ENCODE peak calls at places on chromosomes 7 and 10, in ten cellular contexts. One of them, this sample, is unnamed.

GRCh38 chr7:48094861-48095293 is 5.8 kb downstream of the UPP1 start:
- DNase-seq in upper lobe of left lung: no peak
- DNase-seq in adrenal gland: no peak
- DNase-seq in right lobe of liver: no peak
- DNase-seq in NB4: no peak
- DNase-seq in IMR-90: peak
- DNase-seq in vagina: peak
- DNase-seq in body of pancreas: no peak
- DNase-seq in spleen: no peak
- DNase-seq in lower leg skin: no peak
- DNase-seq in this sample: no peak

GRCh38 chr7:108291791-108292440 is 161.8 kb upstream of the LAMB4 start:
- DNase-seq in spleen: no peak
- DNase-seq in right lobe of liver: no peak
- DNase-seq in vagina: no peak
- DNase-seq in lower leg skin: no peak
- DNase-seq in adrenal gland: no peak
- DNase-seq in NB4: no peak
- DNase-seq in body of pancreas: no peak
- DNase-seq in upper lobe of left lung: no peak
- DNase-seq in IMR-90: no peak
- DNase-seq in this sample: no peak

GRCh38 chr7:76077435-76077834 is 29.5 kb downstream of the MDH2 start:
- DNase-seq in NB4: peak
- DNase-seq in right lobe of liver: no peak
- DNase-seq in adrenal gland: no peak
- DNase-seq in body of pancreas: no peak
- DNase-seq in lower leg skin: no peak
- DNase-seq in spleen: no peak
- DNase-seq in IMR-90: no peak
- DNase-seq in vagina: no peak
- DNase-seq in upper lobe of left lung: no peak
- DNase-seq in this sample: no peak

GRCh38 chr10:102642553-102643345 is 1.5 kb upstream of the TRIM8 start:
- DNase-seq in NB4: peak
- DNase-seq in body of pancreas: peak
- DNase-seq in upper lobe of left lung: peak
- DNase-seq in vagina: no peak
- DNase-seq in adrenal gland: peak
- DNase-seq in IMR-90: peak
- DNase-seq in spleen: peak
- DNase-seq in right lobe of liver: peak
- DNase-seq in lower leg skin: peak
- DNase-seq in this sample: peak

GRCh38 chr10:13327516-13327915 is 20.6 kb downstream of the SEPHS1 start:
- DNase-seq in body of pancreas: no peak
- DNase-seq in spleen: no peak
- DNase-seq in lower leg skin: no peak
- DNase-seq in IMR-90: no peak
- DNase-seq in NB4: no peak
- DNase-seq in vagina: no peak
- DNase-seq in adrenal gland: no peak
- DNase-seq in right lobe of liver: no peak
- DNase-seq in upper lobe of left lung: no peak
- DNase-seq in this sample: peak

GRCh38 chr10:123146013-123146891 is 1.7 kb upstream of the HMX2 start:
- DNase-seq in adrenal gland: no peak
- DNase-seq in upper lobe of left lung: peak
- DNase-seq in spleen: no peak
- DNase-seq in NB4: no peak
- DNase-seq in vagina: no peak
- DNase-seq in lower leg skin: no peak
- DNase-seq in IMR-90: no peak
- DNase-seq in right lobe of liver: no peak
- DNase-seq in body of pancreas: no peak
- DNase-seq in this sample: no peak

GRCh38 chr10:129741978-129742741 is 221.9 kb downstream of the EBF3 start:
- DNase-seq in adrenal gland: no peak
- DNase-seq in body of pancreas: no peak
- DNase-seq in lower leg skin: no peak
- DNase-seq in vagina: peak
- DNase-seq in right lobe of liver: no peak
- DNase-seq in spleen: peak
- DNase-seq in IMR-90: no peak
- DNase-seq in NB4: no peak
- DNase-seq in upper lobe of left lung: peak
- DNase-seq in this sample: no peak

GRCh38 chr10:16952610-16953009 is 135.4 kb upstream of the RSU1 start:
- DNase-seq in IMR-90: no peak
- DNase-seq in right lobe of liver: no peak
- DNase-seq in upper lobe of left lung: no peak
- DNase-seq in body of pancreas: no peak
- DNase-seq in spleen: no peak
- DNase-seq in vagina: no peak
- DNase-seq in adrenal gland: no peak
- DNase-seq in lower leg skin: no peak
- DNase-seq in NB4: no peak
- DNase-seq in this sample: no peak

GRCh38 chr10:62082270-62082669 is 180.8 kb downstream of the ARID5B start:
- DNase-seq in vagina: no peak
- DNase-seq in upper lobe of left lung: no peak
- DNase-seq in lower leg skin: no peak
- DNase-seq in IMR-90: no peak
- DNase-seq in body of pancreas: no peak
- DNase-seq in adrenal gland: no peak
- DNase-seq in NB4: no peak
- DNase-seq in right lobe of liver: no peak
- DNase-seq in spleen: no peak
- DNase-seq in this sample: no peak

GRCh38 chr10:28922861-28923260 is 245.5 kb downstream of the BAMBI start:
- DNase-seq in vagina: no peak
- DNase-seq in NB4: no peak
- DNase-seq in IMR-90: no peak
- DNase-seq in body of pancreas: no peak
- DNase-seq in right lobe of liver: no peak
- DNase-seq in spleen: no peak
- DNase-seq in upper lobe of left lung: no peak
- DNase-seq in adrenal gland: no peak
- DNase-seq in lower leg skin: no peak
- DNase-seq in this sample: no peak

GRCh38 chr7:50662059-50662689 is 97.0 kb upstream of the DDC start:
- DNase-seq in right lobe of liver: no peak
- DNase-seq in vagina: peak
- DNase-seq in body of pancreas: no peak
- DNase-seq in spleen: no peak
- DNase-seq in NB4: no peak
- DNase-seq in lower leg skin: no peak
- DNase-seq in upper lobe of left lung: no peak
- DNase-seq in IMR-90: no peak
- DNase-seq in adrenal gland: no peak
- DNase-seq in this sample: no peak

GRCh38 chr10:54797636-54798395 is 3.2 kb downstream of the PCDH15 start:
- DNase-seq in IMR-90: peak
- DNase-seq in body of pancreas: no peak
- DNase-seq in NB4: no peak
- DNase-seq in spleen: no peak
- DNase-seq in vagina: no peak
- DNase-seq in adrenal gland: no peak
- DNase-seq in right lobe of liver: no peak
- DNase-seq in lower leg skin: no peak
- DNase-seq in upper lobe of left lung: no peak
- DNase-seq in this sample: no peak

DNA sequence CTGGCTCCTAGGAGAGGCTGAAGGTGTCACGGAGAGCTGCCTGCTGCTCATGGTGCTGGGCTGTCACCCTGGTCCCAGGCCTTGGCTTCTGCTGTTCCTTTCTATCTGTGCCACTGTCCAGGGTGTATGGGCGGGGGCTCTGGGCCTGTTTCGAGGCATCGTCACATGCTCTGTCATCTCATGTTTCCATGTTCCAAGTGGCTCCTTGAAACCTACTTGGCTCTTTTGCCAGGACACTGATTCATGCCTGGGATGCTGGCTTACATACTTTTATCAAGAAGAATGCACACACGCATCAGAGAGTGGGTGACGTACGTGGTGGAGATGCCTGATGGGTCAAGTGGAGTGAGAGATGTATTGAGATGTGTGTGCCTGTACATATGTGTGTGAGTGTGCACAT is 50.9 kb downstream of the ADCY1 start:
- DNase-seq in right lobe of liver: no peak
- DNase-seq in spleen: no peak
- DNase-seq in vagina: peak
- DNase-seq in IMR-90: peak
- DNase-seq in upper lobe of left lung: no peak
- DNase-seq in body of pancreas: no peak
- DNase-seq in adrenal gland: no peak
- DNase-seq in lower leg skin: no peak
- DNase-seq in NB4: no peak
- DNase-seq in this sample: no peak
- H3K4me3 ChIP-seq in right lobe of liver: no peak
- H3K4me3 ChIP-seq in spleen: no peak
- H3K4me3 ChIP-seq in vagina: no peak
- H3K4me3 ChIP-seq in IMR-90: no peak
- H3K4me3 ChIP-seq in upper lobe of left lung: no peak
- H3K4me3 ChIP-seq in body of pancreas: no peak
- H3K4me3 ChIP-seq in adrenal gland: no peak
- H3K4me3 ChIP-seq in lower leg skin: no peak
- H3K4me3 ChIP-seq in NB4: no peak
- H3K4me3 ChIP-seq in this sample: no peak

GRCh38 chr7:142813262-142813661 is 41.6 kb upstream of the EPHB6 start:
- DNase-seq in vagina: no peak
- DNase-seq in spleen: no peak
- DNase-seq in lower leg skin: no peak
- DNase-seq in right lobe of liver: no peak
- DNase-seq in adrenal gland: no peak
- DNase-seq in body of pancreas: no peak
- DNase-seq in NB4: no peak
- DNase-seq in IMR-90: peak
- DNase-seq in upper lobe of left lung: no peak
- DNase-seq in this sample: no peak

GRCh38 chr7:142813699-142814098 is 41.2 kb upstream of the EPHB6 start:
- DNase-seq in body of pancreas: no peak
- DNase-seq in vagina: no peak
- DNase-seq in NB4: no peak
- DNase-seq in right lobe of liver: no peak
- DNase-seq in adrenal gland: no peak
- DNase-seq in spleen: no peak
- DNase-seq in upper lobe of left lung: no peak
- DNase-seq in IMR-90: no peak
- DNase-seq in lower leg skin: no peak
- DNase-seq in this sample: no peak

GRCh38 chr7:142811154-142811737 is 40.5 kb downstream of the PRSS2 start:
- DNase-seq in upper lobe of left lung: no peak
- DNase-seq in vagina: no peak
- DNase-seq in NB4: peak
- DNase-seq in lower leg skin: no peak
- DNase-seq in right lobe of liver: no peak
- DNase-seq in spleen: no peak
- DNase-seq in IMR-90: peak
- DNase-seq in adrenal gland: no peak
- DNase-seq in body of pancreas: peak
- DNase-seq in this sample: no peak

GRCh38 chr7:142815099-142815498 is 39.8 kb upstream of the EPHB6 start:
- DNase-seq in right lobe of liver: no peak
- DNase-seq in adrenal gland: no peak
- DNase-seq in lower leg skin: no peak
- DNase-seq in spleen: no peak
- DNase-seq in IMR-90: no peak
- DNase-seq in body of pancreas: no peak
- DNase-seq in vagina: no peak
- DNase-seq in NB4: no peak
- DNase-seq in upper lobe of left lung: no peak
- DNase-seq in this sample: no peak

GRCh38 chr7:142812437-142813215 is 41.9 kb downstream of the PRSS2 start:
- DNase-seq in lower leg skin: no peak
- DNase-seq in spleen: no peak
- DNase-seq in body of pancreas: no peak
- DNase-seq in right lobe of liver: no peak
- DNase-seq in adrenal gland: no peak
- DNase-seq in upper lobe of left lung: no peak
- DNase-seq in vagina: no peak
- DNase-seq in NB4: peak
- DNase-seq in IMR-90: no peak
- DNase-seq in this sample: no peak
- TF ChIP-seq POLR2A in lower leg skin: no peak
- TF ChIP-seq POLR2A in spleen: no peak
- TF ChIP-seq POLR2A in body of pancreas: no peak
- TF ChIP-seq POLR2A in right lobe of liver: no peak
- TF ChIP-seq POLR2A in adrenal gland: no peak
- TF ChIP-seq POLR2A in upper lobe of left lung: no peak
- TF ChIP-seq POLR2A in vagina: no peak
- TF ChIP-seq POLR2A in NB4: no peak
- TF ChIP-seq POLR2A in IMR-90: no peak
- TF ChIP-seq POLR2A in this sample: no peak

DNA sequence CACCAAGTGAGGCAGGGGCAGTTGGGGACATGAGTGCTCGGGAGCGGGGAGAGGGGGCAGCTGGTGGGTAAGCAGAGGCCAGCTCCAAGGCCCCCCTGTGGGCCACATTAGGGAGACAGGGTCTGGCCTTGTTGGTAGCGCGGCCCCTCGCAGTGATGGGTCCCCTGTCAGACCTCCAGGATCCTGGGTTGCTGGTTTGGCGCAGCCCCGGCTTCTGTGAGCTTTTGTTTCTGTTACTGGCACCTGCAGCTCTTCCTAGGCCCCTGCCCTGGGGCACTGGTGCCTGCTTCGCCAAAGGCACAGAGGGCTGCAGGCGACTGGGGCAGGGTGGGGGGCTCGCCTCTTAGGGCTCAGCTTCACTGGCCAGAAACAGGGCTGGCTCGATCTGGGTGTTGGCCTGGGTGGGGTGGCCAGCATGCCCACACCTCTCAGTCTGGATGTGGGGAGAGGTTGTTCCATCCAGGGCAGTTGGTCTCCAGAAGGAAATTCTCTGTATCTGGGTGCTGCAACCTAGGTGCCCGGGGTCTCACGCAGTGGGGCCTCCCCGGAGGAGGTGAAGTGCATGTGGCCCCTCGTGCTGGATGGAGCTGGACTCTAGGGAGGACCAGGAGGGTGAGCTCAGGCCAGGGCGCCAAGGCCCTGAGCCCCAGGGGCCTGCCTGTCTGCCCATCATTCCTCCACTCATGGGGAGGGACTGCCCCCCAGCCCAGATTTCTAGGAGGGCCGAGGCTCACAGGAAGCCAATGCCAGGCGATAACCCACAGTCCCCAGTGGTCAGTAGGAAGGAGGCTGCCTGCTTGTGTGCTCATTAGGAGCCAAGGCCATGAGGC is 138.6 kb downstream of the LHPP start:
- DNase-seq in body of pancreas: no peak
- DNase-seq in IMR-90: no peak
- DNase-seq in vagina: no peak
- DNase-seq in right lobe of liver: no peak
- DNase-seq in NB4: no peak
- DNase-seq in spleen: peak
- DNase-seq in upper lobe of left lung: no peak
- DNase-seq in lower leg skin: no peak
- DNase-seq in adrenal gland: no peak
- DNase-seq in this sample: no peak
- H3K4me3 ChIP-seq in body of pancreas: no peak
- H3K4me3 ChIP-seq in IMR-90: no peak
- H3K4me3 ChIP-seq in vagina: no peak
- H3K4me3 ChIP-seq in right lobe of liver: no peak
- H3K4me3 ChIP-seq in NB4: no peak
- H3K4me3 ChIP-seq in spleen: no peak
- H3K4me3 ChIP-seq in upper lobe of left lung: no peak
- H3K4me3 ChIP-seq in lower leg skin: no peak
- H3K4me3 ChIP-seq in adrenal gland: no peak
- H3K4me3 ChIP-seq in this sample: no peak

GRCh38 chr10:49115015-49115795 is at the start of gene VSTM4:
- DNase-seq in body of pancreas: no peak
- DNase-seq in right lobe of liver: peak
- DNase-seq in spleen: no peak
- DNase-seq in vagina: no peak
- DNase-seq in lower leg skin: no peak
- DNase-seq in NB4: no peak
- DNase-seq in adrenal gland: peak
- DNase-seq in upper lobe of left lung: peak
- DNase-seq in IMR-90: peak
- DNase-seq in this sample: no peak
- TF ChIP-seq POLR2A in body of pancreas: no peak
- TF ChIP-seq POLR2A in right lobe of liver: no peak
- TF ChIP-seq POLR2A in spleen: no peak
- TF ChIP-seq POLR2A in vagina: no peak
- TF ChIP-seq POLR2A in lower leg skin: no peak
- TF ChIP-seq POLR2A in NB4: no peak
- TF ChIP-seq POLR2A in adrenal gland: peak
- TF ChIP-seq POLR2A in upper lobe of left lung: no peak
- TF ChIP-seq POLR2A in IMR-90: peak
- TF ChIP-seq POLR2A in this sample: no peak